ENCODE peak calls at places on chromosomes 4 and X, in ten cellular contexts. H, M, P, T, R, U, N, C, O and Y are unnamed samples.
A peak's percentile ranks its signal among the peaks of the same experiment; 100 is the strongest.

GRCh38 chrX:30060718-30061117 is 154.6 kb upstream of the MAGEB2 start:
- DNase-seq in T (no peak), C (no peak), O (no peak), M (no peak), N (no peak), H (no peak), R (peak; percentile 44), U (no peak), P (no peak), Y (peak; percentile 59)

GRCh38 chr4:120009731-120010130 is 56.9 kb downstream of the MAD2L1 start:
- DNase-seq in T (peak; percentile 11), P (no peak), C (no peak), M (no peak), R (peak; percentile 94), O (no peak), U (no peak), N (no peak), H (no peak), Y (peak; percentile 21)

GRCh38 chr4:52038109-52038912 is at the start of gene SGCB:
- DNase-seq in C (no peak), T (peak; percentile 23), U (peak; percentile 60), R (no peak), O (peak; percentile 73), P (peak; percentile 77), M (peak; percentile 62), N (peak; percentile 61), H (peak; percentile 86), Y (peak; percentile 26)

GRCh38 chr4:41644288-41644914 is 104.1 kb downstream of the PHOX2B start:
- DNase-seq in U (no peak), M (no peak), N (no peak), P (peak; percentile 88), T (peak; percentile 41), R (peak; percentile 61), C (no peak), O (peak; percentile 89), H (peak; percentile 86), Y (no peak)

GRCh38 chrX:8738588-8739189 is 6.8 kb upstream of the ANOS1 start:
- DNase-seq in N (peak; percentile 5), U (no peak), R (peak; percentile 61), O (peak; percentile 45), H (no peak), M (no peak), T (no peak), P (peak; percentile 45), C (no peak), Y (peak; percentile 23)

GRCh38 chrX:129318375-129318774 is 204.9 kb downstream of the SMARCA1 start:
- DNase-seq in U (no peak), M (no peak), R (peak; percentile 43), H (no peak), C (no peak), T (no peak), O (no peak), P (no peak), N (no peak), Y (no peak)

GRCh38 chr4:164935363-164935762 is 42.1 kb downstream of the TRIM61 start:
- DNase-seq in O (peak; percentile 52), T (no peak), H (no peak), C (no peak), M (no peak), U (no peak), R (peak; percentile 14), N (no peak), P (no peak), Y (no peak)

GRCh38 chrX:45843518-45843917 is 642.8 kb upstream of the DIPK2B start:
- DNase-seq in T (no peak), R (peak; percentile 54), M (no peak), P (no peak), C (no peak), O (no peak), U (no peak), N (no peak), H (no peak), Y (no peak)

GRCh38 chr4:73723945-73724344 is 16.4 kb upstream of the CXCL8 start:
- DNase-seq in R (no peak), P (no peak), C (no peak), H (no peak), O (no peak), T (no peak), M (no peak), U (no peak), N (no peak), Y (no peak)

GRCh38 chrX:136584545-136584944 is 52.5 kb downstream of the VGLL1 start:
- DNase-seq in R (no peak), M (peak; percentile 7), O (no peak), T (no peak), H (no peak), N (peak; percentile 21), U (no peak), P (no peak), C (no peak), Y (no peak)

GRCh38 chrX:21837056-21837455 is 2.4 kb upstream of the MBTPS2 start:
- DNase-seq in M (no peak), U (no peak), O (no peak), P (no peak), H (no peak), N (no peak), T (no peak), C (no peak), R (peak; percentile 23), Y (no peak)

GRCh38 chr4:169376421-169376820 is 105.7 kb upstream of the SH3RF1 start:
- DNase-seq in O (no peak), P (no peak), H (no peak), C (no peak), M (no peak), R (no peak), T (no peak), N (no peak), U (no peak), Y (no peak)

GRCh38 chrX:15674514-15674898 is 9.9 kb upstream of the CLTRN start:
- DNase-seq in T (no peak), N (peak; percentile 72), U (no peak), H (peak; percentile 99), P (peak; percentile 95), C (peak; percentile 68), R (peak; percentile 94), M (peak; percentile 82), O (peak; percentile 95), Y (peak; percentile 94)

GRCh38 chr4:146273204-146273901 is 59.0 kb downstream of the REELD1 start:
- DNase-seq in C (no peak), N (no peak), H (no peak), M (no peak), U (no peak), R (no peak), T (no peak), O (no peak), P (no peak), Y (no peak)

GRCh38 chrX:40465735-40466551 is 114.8 kb upstream of the ATP6AP2 start:
- DNase-seq in R (no peak), P (no peak), O (no peak), M (no peak), N (no peak), U (no peak), C (no peak), T (no peak), H (no peak), Y (no peak)